ENCODE peak calls at places on chromosomes 6 and 20, in five cellular contexts. U is amniotic stem cell; S is stimulated activated CD4-positive, alpha-beta T cell treated with anti-CD3 and anti-CD28 coated beads, Interleukin-12 subunit alpha, Interleukin-12 subunit beta, amount 100 ng/mL, for 4 hours; X is CD8-positive, alpha-beta T cell; J is GM03348. E is an unnamed sample.

GRCh38 chr6:126195625-126196236 is 144.2 kb upstream of the CENPW start:
- DNase-seq in X (no peak), U (no peak), S (no peak), J (no peak), E (no peak)

GRCh38 chr20:24782221-24782620 is 166.8 kb upstream of the CST7 start:
- DNase-seq in J (no peak), S (no peak), X (no peak), U (no peak), E (no peak)

GRCh38 chr6:170026272-170027110 is 264.4 kb downstream of the DLL1 start:
- DNase-seq in U (no peak), S (no peak), X (no peak), J (no peak), E (no peak)

GRCh38 chr20:9628589-9628988 is 114.2 kb downstream of the LAMP5 start:
- DNase-seq in J (no peak), U (no peak), X (no peak), S (no peak), E (no peak)

GRCh38 chr20:23879811-23880374 is 345 bp upstream of the CST5 start:
- DNase-seq in U (no peak), S (no peak), X (no peak), J (no peak), E (no peak)

GRCh38 chr6:106732541-106732940 is 103.2 kb downstream of the QRSL1 start:
- DNase-seq in J (no peak), U (no peak), X (no peak), S (no peak), E (no peak)

GRCh38 chr6:5930968-5931367 is 75.8 kb downstream of the NRN1 start:
- DNase-seq in S (no peak), U (no peak), X (no peak), J (no peak), E (no peak)

GRCh38 chr6:36979343-36979742 is 6.7 kb downstream of the MTCH1 start:
- DNase-seq in U (no peak), X (no peak), S (no peak), J (peak), E (peak)

GRCh38 chr6:151263967-151264366 is 24.2 kb downstream of the AKAP12 start:
- DNase-seq in S (no peak), X (no peak), J (no peak), U (no peak), E (peak)

GRCh38 chr20:9488063-9488462 is 26.3 kb upstream of the LAMP5 start:
- DNase-seq in S (no peak), U (no peak), X (no peak), J (no peak), E (no peak)

GRCh38 chr6:164085086-164085485 is 670.6 kb downstream of the QKI start:
- DNase-seq in X (no peak), S (no peak), U (no peak), J (no peak), E (no peak)